ENCODE peak calls at places on chromosomes 13 and 19, in six cellular contexts. I is NB4; Q is stomach; K is stimulated activated CD8-positive, alpha-beta memory T cell treated with anti-CD3 and anti-CD28 coated beads, Interleukin-4, amount 100 ng/mL, for 24 hours; M is left kidney; T is body of pancreas. R is an unnamed sample.

GRCh38 chr13:23159205-23159586 is 21.6 kb upstream of the SGCG start:
- DNase-seq in I (peak; percentile 50), Q (no peak), K (no peak), M (peak; percentile 85), T (no peak), R (peak; percentile 26)

GRCh38 chr13:43113603-43114002 is 90.2 kb downstream of the DNAJC15 start:
- DNase-seq in K (no peak), Q (no peak), T (no peak), M (no peak), I (no peak), R (no peak)

GRCh38 chr13:53783466-53783865 is 754.9 kb downstream of the OLFM4 start:
- DNase-seq in M (peak; percentile 23), Q (peak; percentile 60), K (no peak), T (peak; percentile 7), I (no peak), R (no peak)

GRCh38 chr13:112733661-112734379 is 44.0 kb downstream of the ATP11A start:
- DNase-seq in T (peak; percentile 29), K (no peak), M (peak; percentile 47), Q (no peak), I (no peak), R (no peak)

GRCh38 chr19:16914421-16914820 is 25.6 kb downstream of the F2RL3 start:
- DNase-seq in M (no peak), I (no peak), Q (no peak), K (no peak), T (no peak), R (no peak)

GRCh38 chr19:40192758-40193586 is 1.7 kb downstream of the MAP3K10 start:
- DNase-seq in M (no peak), T (no peak), Q (no peak), I (peak; percentile 5), K (no peak), R (no peak)

GRCh38 chr13:51339952-51340732 is 651 bp downstream of the SERPINE3 start:
- DNase-seq in K (no peak), T (no peak), I (no peak), M (no peak), Q (no peak), R (no peak)

GRCh38 chr13:44930907-44931676 is 58.2 kb downstream of the NUFIP1 start:
- DNase-seq in M (peak; percentile 18), K (no peak), T (peak; percentile 7), Q (no peak), I (peak; percentile 25), R (no peak)

GRCh38 chr13:80341771-80342271 is 895 bp upstream of the SPRY2 start:
- DNase-seq in T (peak; percentile 61), K (no peak), I (peak; percentile 79), M (peak; percentile 93), Q (no peak), R (no peak)

GRCh38 chr13:25352230-25352629 is 19.5 kb upstream of the ATP8A2 start:
- DNase-seq in K (no peak), Q (no peak), M (no peak), T (no peak), I (no peak), R (no peak)